ENCODE peak calls at places on chromosomes 6 and 20, in four cellular contexts. One of them, this sample, is unnamed.

GRCh38 chr20:46348972-46349741 is 40.9 kb upstream of the CDH22 start:
- DNase-seq in HT1080: no peak
- DNase-seq in fibroblast of mammary gland: peak; percentile 52
- DNase-seq in caudate nucleus: peak; percentile 67
- DNase-seq in this sample: no peak

GRCh38 chr6:56311525-56311924 is 64.1 kb upstream of the COL21A1 start:
- DNase-seq in HT1080: no peak
- DNase-seq in fibroblast of mammary gland: no peak
- DNase-seq in caudate nucleus: no peak
- DNase-seq in this sample: no peak

GRCh38 chr20:44523746-44524145 is 1.9 kb upstream of the SERINC3 start:
- DNase-seq in HT1080: no peak
- DNase-seq in fibroblast of mammary gland: no peak
- DNase-seq in caudate nucleus: no peak
- DNase-seq in this sample: no peak

GRCh38 chr6:159594750-159595117 is 98.3 kb downstream of the SOD2 start:
- DNase-seq in HT1080: peak; percentile 91
- DNase-seq in fibroblast of mammary gland: peak; percentile 87
- DNase-seq in caudate nucleus: no peak
- DNase-seq in this sample: peak; percentile 85

GRCh38 chr6:131470549-131470948 is 102.5 kb upstream of the ARG1 start:
- DNase-seq in HT1080: peak; percentile 6
- DNase-seq in fibroblast of mammary gland: no peak
- DNase-seq in caudate nucleus: no peak
- DNase-seq in this sample: no peak

GRCh38 chr6:102114402-102114801 is 720.9 kb downstream of the GRIK2 start:
- DNase-seq in HT1080: no peak
- DNase-seq in fibroblast of mammary gland: no peak
- DNase-seq in caudate nucleus: no peak
- DNase-seq in this sample: no peak

GRCh38 chr6:819122-819521 is 126.2 kb upstream of the EXOC2 start:
- DNase-seq in HT1080: no peak
- DNase-seq in fibroblast of mammary gland: no peak
- DNase-seq in caudate nucleus: no peak
- DNase-seq in this sample: no peak

GRCh38 chr6:88177961-88178464 is 11.9 kb upstream of the CNR1 start:
- DNase-seq in HT1080: no peak
- DNase-seq in fibroblast of mammary gland: peak; percentile 74
- DNase-seq in caudate nucleus: no peak
- DNase-seq in this sample: peak; percentile 10

GRCh38 chr6:91449539-91449938 is 862.7 kb upstream of the MAP3K7 start:
- DNase-seq in HT1080: no peak
- DNase-seq in fibroblast of mammary gland: no peak
- DNase-seq in caudate nucleus: no peak
- DNase-seq in this sample: peak; percentile 14

GRCh38 chr20:5222919-5223634 is 93.7 kb downstream of the PROKR2 start:
- DNase-seq in HT1080: peak; percentile 13
- DNase-seq in fibroblast of mammary gland: peak; percentile 64
- DNase-seq in caudate nucleus: peak; percentile 56
- DNase-seq in this sample: peak; percentile 30

GRCh38 chr20:23541330-23541729 is 27.0 kb downstream of the CST9L start:
- DNase-seq in HT1080: peak; percentile 26
- DNase-seq in fibroblast of mammary gland: peak; percentile 0
- DNase-seq in caudate nucleus: peak; percentile 4
- DNase-seq in this sample: no peak

GRCh38 chr20:37945034-37945660 is 42.2 kb downstream of the VSTM2L start:
- DNase-seq in HT1080: no peak
- DNase-seq in fibroblast of mammary gland: no peak
- DNase-seq in caudate nucleus: no peak
- DNase-seq in this sample: no peak

GRCh38 chr6:32972353-32973143 is 4.2 kb downstream of the BRD2 start:
- DNase-seq in HT1080: no peak
- DNase-seq in fibroblast of mammary gland: no peak
- DNase-seq in caudate nucleus: no peak
- DNase-seq in this sample: no peak

GRCh38 chr6:53603381-53604121 is 58.6 kb upstream of the GCLC start:
- DNase-seq in HT1080: no peak
- DNase-seq in fibroblast of mammary gland: peak; percentile 66
- DNase-seq in caudate nucleus: no peak
- DNase-seq in this sample: peak; percentile 52

GRCh38 chr20:7226156-7226555 is 458.7 kb downstream of the BMP2 start:
- DNase-seq in HT1080: no peak
- DNase-seq in fibroblast of mammary gland: no peak
- DNase-seq in caudate nucleus: no peak
- DNase-seq in this sample: no peak

GRCh38 chr6:155154158-155154830 is 109.5 kb upstream of the CLDN20 start:
- DNase-seq in HT1080: peak; percentile 69
- DNase-seq in fibroblast of mammary gland: peak; percentile 89
- DNase-seq in caudate nucleus: peak; percentile 11
- DNase-seq in this sample: peak; percentile 96

GRCh38 chr20:41571006-41571405 is 47.2 kb downstream of the CHD6 start:
- DNase-seq in HT1080: no peak
- DNase-seq in fibroblast of mammary gland: no peak
- DNase-seq in caudate nucleus: no peak
- DNase-seq in this sample: no peak

GRCh38 chr20:62845818-62846527 is 15.6 kb downstream of the TCFL5 start:
- DNase-seq in HT1080: no peak
- DNase-seq in fibroblast of mammary gland: peak; percentile 76
- DNase-seq in caudate nucleus: no peak
- DNase-seq in this sample: peak; percentile 74

GRCh38 chr20:61332016-61332975 is 80.2 kb downstream of the CDH4 start:
- DNase-seq in HT1080: peak; percentile 58
- DNase-seq in fibroblast of mammary gland: no peak
- DNase-seq in caudate nucleus: no peak
- DNase-seq in this sample: peak; percentile 18

GRCh38 chr6:37618916-37619605 is 78.6 kb downstream of the MDGA1 start:
- DNase-seq in HT1080: no peak
- DNase-seq in fibroblast of mammary gland: no peak
- DNase-seq in caudate nucleus: no peak
- DNase-seq in this sample: no peak

GRCh38 chr6:51569594-51569993 is 517.8 kb downstream of the PKHD1 start:
- DNase-seq in HT1080: no peak
- DNase-seq in fibroblast of mammary gland: no peak
- DNase-seq in caudate nucleus: no peak
- DNase-seq in this sample: no peak

GRCh38 chr20:50931048-50931305 is 260 bp downstream of the ADNP start:
- DNase-seq in HT1080: no peak
- DNase-seq in fibroblast of mammary gland: no peak
- DNase-seq in caudate nucleus: no peak
- DNase-seq in this sample: no peak

GRCh38 chr20:49399329-49399728 is 83.1 kb downstream of the KCNB1 start:
- DNase-seq in HT1080: no peak
- DNase-seq in fibroblast of mammary gland: peak; percentile 52
- DNase-seq in caudate nucleus: no peak
- DNase-seq in this sample: no peak

GRCh38 chr6:144876689-144877088 is 591.6 kb downstream of the UTRN start:
- DNase-seq in HT1080: no peak
- DNase-seq in fibroblast of mammary gland: no peak
- DNase-seq in caudate nucleus: no peak
- DNase-seq in this sample: no peak

GRCh38 chr20:48155231-48155630 is 369.9 kb upstream of the SULF2 start:
- DNase-seq in HT1080: no peak
- DNase-seq in fibroblast of mammary gland: no peak
- DNase-seq in caudate nucleus: peak; percentile 16
- DNase-seq in this sample: no peak

GRCh38 chr20:45405566-45406259 is 2.4 kb upstream of the DBNDD2 start:
- DNase-seq in HT1080: no peak
- DNase-seq in fibroblast of mammary gland: no peak
- DNase-seq in caudate nucleus: peak; percentile 35
- DNase-seq in this sample: peak; percentile 3

GRCh38 chr20:54323227-54323734 is 115.4 kb downstream of the PFDN4 start:
- DNase-seq in HT1080: no peak
- DNase-seq in fibroblast of mammary gland: no peak
- DNase-seq in caudate nucleus: no peak
- DNase-seq in this sample: no peak

GRCh38 chr6:112906737-112907136 is 559.6 kb downstream of the RFPL4B start:
- DNase-seq in HT1080: no peak
- DNase-seq in fibroblast of mammary gland: peak; percentile 91
- DNase-seq in caudate nucleus: no peak
- DNase-seq in this sample: peak; percentile 100

GRCh38 chr20:31788578-31788977 is 30.6 kb upstream of the MYLK2 start:
- DNase-seq in HT1080: peak; percentile 42
- DNase-seq in fibroblast of mammary gland: peak; percentile 49
- DNase-seq in caudate nucleus: no peak
- DNase-seq in this sample: no peak

GRCh38 chr6:42390228-42390934 is 61.3 kb downstream of the TRERF1 start:
- DNase-seq in HT1080: no peak
- DNase-seq in fibroblast of mammary gland: no peak
- DNase-seq in caudate nucleus: no peak
- DNase-seq in this sample: no peak

GRCh38 chr6:43469947-43470346 is 7.4 kb upstream of the TJAP1 start:
- DNase-seq in HT1080: no peak
- DNase-seq in fibroblast of mammary gland: no peak
- DNase-seq in caudate nucleus: no peak
- DNase-seq in this sample: no peak

This sample was measured in astrocyte.